ENCODE peak calls at places on chromosomes 16 and 17, in seven cellular contexts. One of them, this sample, is unnamed.

GRCh38 chr17:41632482-41633105 is 8.2 kb upstream of the KRT17 start:
- DNase-seq in choroid plexus epithelial cell: no peak
- DNase-seq in HFFc6: no peak
- DNase-seq in aorta: no peak
- DNase-seq in ecto neural progenitor cell: no peak
- DNase-seq in left colon: no peak
- DNase-seq in NCI-H69: no peak
- DNase-seq in this sample: no peak

GRCh38 chr17:38616361-38616760 is 10.6 kb upstream of the SRCIN1 start:
- DNase-seq in choroid plexus epithelial cell: no peak
- DNase-seq in HFFc6: no peak
- DNase-seq in aorta: no peak
- DNase-seq in ecto neural progenitor cell: no peak
- DNase-seq in left colon: no peak
- DNase-seq in NCI-H69: no peak
- DNase-seq in this sample: no peak

GRCh38 chr17:29567362-29568330 is 809 bp upstream of the ABHD15 start:
- DNase-seq in choroid plexus epithelial cell: peak
- DNase-seq in HFFc6: peak
- DNase-seq in aorta: peak
- DNase-seq in ecto neural progenitor cell: peak
- DNase-seq in left colon: peak
- DNase-seq in NCI-H69: peak
- DNase-seq in this sample: no peak

GRCh38 chr16:85522842-85523601 is 90.1 kb upstream of the GSE1 start:
- DNase-seq in choroid plexus epithelial cell: peak
- DNase-seq in HFFc6: no peak
- DNase-seq in aorta: no peak
- DNase-seq in ecto neural progenitor cell: no peak
- DNase-seq in left colon: peak
- DNase-seq in NCI-H69: peak
- DNase-seq in this sample: no peak

GRCh38 chr16:70416748-70417616 is 21.9 kb downstream of the ST3GAL2 start:
- DNase-seq in choroid plexus epithelial cell: no peak
- DNase-seq in HFFc6: no peak
- DNase-seq in aorta: no peak
- DNase-seq in ecto neural progenitor cell: no peak
- DNase-seq in left colon: no peak
- DNase-seq in NCI-H69: no peak
- DNase-seq in this sample: no peak

GRCh38 chr16:56861756-56862155 is 3.3 kb upstream of the SLC12A3 start:
- DNase-seq in choroid plexus epithelial cell: no peak
- DNase-seq in HFFc6: no peak
- DNase-seq in aorta: no peak
- DNase-seq in ecto neural progenitor cell: no peak
- DNase-seq in left colon: no peak
- DNase-seq in NCI-H69: no peak
- DNase-seq in this sample: no peak

GRCh38 chr17:42422412-42422957 is 571 bp downstream of the CAVIN1 start:
- DNase-seq in choroid plexus epithelial cell: peak
- DNase-seq in HFFc6: no peak
- DNase-seq in aorta: peak
- DNase-seq in ecto neural progenitor cell: no peak
- DNase-seq in left colon: peak
- DNase-seq in NCI-H69: peak
- DNase-seq in this sample: no peak

GRCh38 chr16:85514295-85514600 is 98.9 kb upstream of the GSE1 start:
- DNase-seq in choroid plexus epithelial cell: no peak
- DNase-seq in HFFc6: no peak
- DNase-seq in aorta: peak
- DNase-seq in ecto neural progenitor cell: no peak
- DNase-seq in left colon: no peak
- DNase-seq in NCI-H69: no peak
- DNase-seq in this sample: peak

GRCh38 chr17:76471498-76472257 is 4.3 kb downstream of the AANAT start:
- DNase-seq in choroid plexus epithelial cell: no peak
- DNase-seq in HFFc6: no peak
- DNase-seq in aorta: no peak
- DNase-seq in ecto neural progenitor cell: no peak
- DNase-seq in left colon: no peak
- DNase-seq in NCI-H69: no peak
- DNase-seq in this sample: no peak

GRCh38 chr16:75130150-75130771 is 13.7 kb upstream of the LDHD start:
- DNase-seq in choroid plexus epithelial cell: no peak
- DNase-seq in HFFc6: no peak
- DNase-seq in aorta: no peak
- DNase-seq in ecto neural progenitor cell: no peak
- DNase-seq in left colon: no peak
- DNase-seq in NCI-H69: no peak
- DNase-seq in this sample: no peak

GRCh38 chr16:2147981-2148671 is at the start of gene RAB26:
- DNase-seq in choroid plexus epithelial cell: peak
- DNase-seq in HFFc6: no peak
- DNase-seq in aorta: peak
- DNase-seq in ecto neural progenitor cell: peak
- DNase-seq in left colon: peak
- DNase-seq in NCI-H69: peak
- DNase-seq in this sample: peak

GRCh38 chr16:70770968-70771552 is 29.9 kb downstream of the VAC14 start:
- DNase-seq in choroid plexus epithelial cell: peak
- DNase-seq in HFFc6: peak
- DNase-seq in aorta: peak
- DNase-seq in ecto neural progenitor cell: peak
- DNase-seq in left colon: peak
- DNase-seq in NCI-H69: peak
- DNase-seq in this sample: no peak

GRCh38 chr17:9432867-9433495 is 142.6 kb downstream of the STX8 start:
- DNase-seq in choroid plexus epithelial cell: peak
- DNase-seq in HFFc6: peak
- DNase-seq in aorta: no peak
- DNase-seq in ecto neural progenitor cell: no peak
- DNase-seq in left colon: no peak
- DNase-seq in NCI-H69: no peak
- DNase-seq in this sample: no peak

GRCh38 chr16:88926374-88926990 is 50.5 kb downstream of the CBFA2T3 start:
- DNase-seq in choroid plexus epithelial cell: no peak
- DNase-seq in HFFc6: no peak
- DNase-seq in aorta: no peak
- DNase-seq in ecto neural progenitor cell: no peak
- DNase-seq in left colon: no peak
- DNase-seq in NCI-H69: no peak
- DNase-seq in this sample: no peak

GRCh38 chr16:10937068-10937859 is 5.0 kb downstream of the DEXI start:
- DNase-seq in choroid plexus epithelial cell: no peak
- DNase-seq in HFFc6: no peak
- DNase-seq in aorta: peak
- DNase-seq in ecto neural progenitor cell: no peak
- DNase-seq in left colon: no peak
- DNase-seq in NCI-H69: no peak
- DNase-seq in this sample: no peak

GRCh38 chr17:5545051-5545987 is 39.0 kb downstream of the NLRP1 start:
- DNase-seq in choroid plexus epithelial cell: no peak
- DNase-seq in HFFc6: no peak
- DNase-seq in aorta: no peak
- DNase-seq in ecto neural progenitor cell: peak
- DNase-seq in left colon: no peak
- DNase-seq in NCI-H69: peak
- DNase-seq in this sample: no peak

GRCh38 chr16:46972429-46972970 is 974 bp downstream of the DNAJA2 start:
- DNase-seq in choroid plexus epithelial cell: peak
- DNase-seq in HFFc6: peak
- DNase-seq in aorta: no peak
- DNase-seq in ecto neural progenitor cell: no peak
- DNase-seq in left colon: no peak
- DNase-seq in NCI-H69: peak
- DNase-seq in this sample: no peak

GRCh38 chr17:3513305-3514035 is 37.7 kb downstream of the ASPA start:
- DNase-seq in choroid plexus epithelial cell: no peak
- DNase-seq in HFFc6: no peak
- DNase-seq in aorta: no peak
- DNase-seq in ecto neural progenitor cell: no peak
- DNase-seq in left colon: no peak
- DNase-seq in NCI-H69: no peak
- DNase-seq in this sample: no peak

GRCh38 chr16:2033057-2033911 is 6.6 kb downstream of the NHERF2 start:
- DNase-seq in choroid plexus epithelial cell: peak
- DNase-seq in HFFc6: peak
- DNase-seq in aorta: peak
- DNase-seq in ecto neural progenitor cell: no peak
- DNase-seq in left colon: peak
- DNase-seq in NCI-H69: peak
- DNase-seq in this sample: peak

GRCh38 chr17:2723997-2724782 is 12.6 kb upstream of the CLUH start:
- DNase-seq in choroid plexus epithelial cell: no peak
- DNase-seq in HFFc6: no peak
- DNase-seq in aorta: no peak
- DNase-seq in ecto neural progenitor cell: peak
- DNase-seq in left colon: peak
- DNase-seq in NCI-H69: peak
- DNase-seq in this sample: no peak

GRCh38 chr17:59620518-59621259 is 994 bp downstream of the CLTC start:
- DNase-seq in choroid plexus epithelial cell: peak
- DNase-seq in HFFc6: peak
- DNase-seq in aorta: no peak
- DNase-seq in ecto neural progenitor cell: peak
- DNase-seq in left colon: peak
- DNase-seq in NCI-H69: peak
- DNase-seq in this sample: peak

GRCh38 chr17:17675925-17676534 is 5.2 kb upstream of the RAI1 start:
- DNase-seq in choroid plexus epithelial cell: peak
- DNase-seq in HFFc6: no peak
- DNase-seq in aorta: no peak
- DNase-seq in ecto neural progenitor cell: no peak
- DNase-seq in left colon: peak
- DNase-seq in NCI-H69: peak
- DNase-seq in this sample: no peak

GRCh38 chr17:75633484-75634375 is 496 bp downstream of the SMIM5 start:
- DNase-seq in choroid plexus epithelial cell: peak
- DNase-seq in HFFc6: peak
- DNase-seq in aorta: peak
- DNase-seq in ecto neural progenitor cell: peak
- DNase-seq in left colon: peak
- DNase-seq in NCI-H69: peak
- DNase-seq in this sample: peak

GRCh38 chr17:59516451-59516850 is 49.0 kb upstream of the DHX40 start:
- DNase-seq in choroid plexus epithelial cell: no peak
- DNase-seq in HFFc6: no peak
- DNase-seq in aorta: no peak
- DNase-seq in ecto neural progenitor cell: no peak
- DNase-seq in left colon: no peak
- DNase-seq in NCI-H69: peak
- DNase-seq in this sample: no peak

GRCh38 chr17:44540246-44541084 is 16.8 kb upstream of the FZD2 start:
- DNase-seq in choroid plexus epithelial cell: no peak
- DNase-seq in HFFc6: no peak
- DNase-seq in aorta: no peak
- DNase-seq in ecto neural progenitor cell: no peak
- DNase-seq in left colon: no peak
- DNase-seq in NCI-H69: no peak
- DNase-seq in this sample: no peak

GRCh38 chr17:58452738-58453137 is 35.4 kb upstream of the RNF43 start:
- DNase-seq in choroid plexus epithelial cell: peak
- DNase-seq in HFFc6: no peak
- DNase-seq in aorta: no peak
- DNase-seq in ecto neural progenitor cell: no peak
- DNase-seq in left colon: no peak
- DNase-seq in NCI-H69: no peak
- DNase-seq in this sample: no peak

GRCh38 chr17:50346313-50347086 is 574 bp downstream of the XYLT2 start:
- DNase-seq in choroid plexus epithelial cell: no peak
- DNase-seq in HFFc6: no peak
- DNase-seq in aorta: peak
- DNase-seq in ecto neural progenitor cell: peak
- DNase-seq in left colon: peak
- DNase-seq in NCI-H69: peak
- DNase-seq in this sample: no peak

GRCh38 chr17:72514888-72515287 is 394.1 kb downstream of the SOX9 start:
- DNase-seq in choroid plexus epithelial cell: peak
- DNase-seq in HFFc6: no peak
- DNase-seq in aorta: no peak
- DNase-seq in ecto neural progenitor cell: no peak
- DNase-seq in left colon: no peak
- DNase-seq in NCI-H69: peak
- DNase-seq in this sample: no peak

GRCh38 chr16:85348921-85349334 is 236.7 kb upstream of the CIBAR2 start:
- DNase-seq in choroid plexus epithelial cell: no peak
- DNase-seq in HFFc6: no peak
- DNase-seq in aorta: no peak
- DNase-seq in ecto neural progenitor cell: no peak
- DNase-seq in left colon: no peak
- DNase-seq in NCI-H69: peak
- DNase-seq in this sample: no peak

GRCh38 chr16:17296412-17296811 is 174.3 kb downstream of the XYLT1 start:
- DNase-seq in choroid plexus epithelial cell: no peak
- DNase-seq in HFFc6: no peak
- DNase-seq in aorta: no peak
- DNase-seq in ecto neural progenitor cell: peak
- DNase-seq in left colon: no peak
- DNase-seq in NCI-H69: no peak
- DNase-seq in this sample: no peak

GRCh38 chr16:15492091-15492740 is 57.8 kb downstream of the BMERB1 start:
- DNase-seq in choroid plexus epithelial cell: no peak
- DNase-seq in HFFc6: no peak
- DNase-seq in aorta: no peak
- DNase-seq in ecto neural progenitor cell: peak
- DNase-seq in left colon: no peak
- DNase-seq in NCI-H69: no peak
- DNase-seq in this sample: no peak

GRCh38 chr17:47949951-47950350 is 7.7 kb downstream of the PRR15L start:
- DNase-seq in choroid plexus epithelial cell: no peak
- DNase-seq in HFFc6: no peak
- DNase-seq in aorta: no peak
- DNase-seq in ecto neural progenitor cell: no peak
- DNase-seq in left colon: no peak
- DNase-seq in NCI-H69: peak
- DNase-seq in this sample: no peak

GRCh38 chr16:84360170-84360569 is 8.2 kb upstream of the ATP2C2 start:
- DNase-seq in choroid plexus epithelial cell: peak
- DNase-seq in HFFc6: no peak
- DNase-seq in aorta: no peak
- DNase-seq in ecto neural progenitor cell: no peak
- DNase-seq in left colon: no peak
- DNase-seq in NCI-H69: no peak
- DNase-seq in this sample: no peak

GRCh38 chr16:4359914-4360313 is 8.8 kb upstream of the PAM16 start:
- DNase-seq in choroid plexus epithelial cell: no peak
- DNase-seq in HFFc6: no peak
- DNase-seq in aorta: no peak
- DNase-seq in ecto neural progenitor cell: no peak
- DNase-seq in left colon: no peak
- DNase-seq in NCI-H69: no peak
- DNase-seq in this sample: no peak

GRCh38 chr17:74442670-74443515 is 11.0 kb downstream of the GPRC5C start:
- DNase-seq in choroid plexus epithelial cell: peak
- DNase-seq in HFFc6: no peak
- DNase-seq in aorta: peak
- DNase-seq in ecto neural progenitor cell: peak
- DNase-seq in left colon: peak
- DNase-seq in NCI-H69: peak
- DNase-seq in this sample: no peak

GRCh38 chr17:9929873-9930272 is 24.8 kb upstream of the RCVRN start:
- DNase-seq in choroid plexus epithelial cell: no peak
- DNase-seq in HFFc6: no peak
- DNase-seq in aorta: no peak
- DNase-seq in ecto neural progenitor cell: no peak
- DNase-seq in left colon: no peak
- DNase-seq in NCI-H69: no peak
- DNase-seq in this sample: no peak

GRCh38 chr16:85151603-85152413 is 39.5 kb upstream of the CIBAR2 start:
- DNase-seq in choroid plexus epithelial cell: peak
- DNase-seq in HFFc6: peak
- DNase-seq in aorta: peak
- DNase-seq in ecto neural progenitor cell: no peak
- DNase-seq in left colon: peak
- DNase-seq in NCI-H69: peak
- DNase-seq in this sample: no peak